ENCODE peak calls at places on chromosomes 3 and 15, in five cellular contexts. M is mesendoderm, Z is body of pancreas, P is HL-60, I is cardiac fibroblast. U is an unnamed sample.

GRCh38 chr3:58022490-58022889 is 14.3 kb downstream of the FLNB start:
- DNase-seq in M (no peak), Z (no peak), P (no peak), I (no peak), U (no peak)

GRCh38 chr15:99998661-99999101 is 265.4 kb upstream of the LYSMD4 start:
- DNase-seq in M (peak), Z (no peak), P (no peak), I (no peak), U (no peak)

GRCh38 chr3:60079076-60079475 is 1029.3 kb upstream of the CFAP20DC start:
- DNase-seq in M (peak), Z (no peak), P (no peak), I (no peak), U (no peak)

GRCh38 chr3:139433089-139433488 is 43.2 kb downstream of the RBP2 start:
- DNase-seq in M (no peak), Z (no peak), P (no peak), I (no peak), U (no peak)

GRCh38 chr15:73296621-73297353 is 72.0 kb downstream of the HCN4 start:
- DNase-seq in M (peak), Z (no peak), P (no peak), I (no peak), U (no peak)

GRCh38 chr3:190718691-190719090 is 143.8 kb downstream of the GMNC start:
- DNase-seq in M (no peak), Z (no peak), P (no peak), I (peak), U (peak)

GRCh38 chr3:65751123-65751700 is 287.5 kb downstream of the MAGI1 start:
- DNase-seq in M (peak), Z (peak), P (peak), I (peak), U (peak)

GRCh38 chr3:195558602-195559001 is 15.5 kb upstream of the PPP1R2 start:
- DNase-seq in M (peak), Z (peak), P (peak), I (peak), U (peak)

GRCh38 chr3:6418492-6418891 is 442.4 kb upstream of the GRM7 start:
- DNase-seq in M (no peak), Z (no peak), P (no peak), I (no peak), U (no peak)

GRCh38 chr3:15557511-15557946 is 36.0 kb upstream of the COLQ start:
- DNase-seq in M (peak), Z (peak), P (peak), I (peak), U (peak)

GRCh38 chr15:58981808-58982475 is 5.5 kb upstream of the RNF111 start:
- DNase-seq in M (no peak), Z (no peak), P (no peak), I (no peak), U (no peak)

GRCh38 chr3:152076148-152076547 is 192.6 kb upstream of the MBNL1 start:
- DNase-seq in M (no peak), Z (no peak), P (no peak), I (peak), U (peak)

GRCh38 chr3:22506871-22507270 is 696.3 kb upstream of the UBE2E2 start:
- DNase-seq in M (no peak), Z (no peak), P (no peak), I (no peak), U (no peak)

GRCh38 chr3:40763812-40764211 is 239.1 kb downstream of the ZNF621 start:
- DNase-seq in M (no peak), Z (no peak), P (no peak), I (no peak), U (no peak)

GRCh38 chr3:30282052-30282708 is 324.2 kb upstream of the TGFBR2 start:
- DNase-seq in M (peak), Z (no peak), P (no peak), I (peak), U (peak)

GRCh38 chr3:43411429-43411828 is 125.1 kb downstream of the SNRK start:
- DNase-seq in M (no peak), Z (no peak), P (no peak), I (no peak), U (no peak)

GRCh38 chr15:63191895-63192603 is 2.6 kb downstream of the RAB8B start:
- DNase-seq in M (no peak), Z (no peak), P (peak), I (no peak), U (no peak)

GRCh38 chr3:129398803-129399144 is 29.7 kb downstream of the EFCAB12 start:
- DNase-seq in M (peak), Z (peak), P (peak), I (peak), U (no peak)

GRCh38 chr15:88393719-88394519 is 73.3 kb downstream of the MRPL46 start:
- DNase-seq in M (no peak), Z (no peak), P (no peak), I (no peak), U (no peak)

GRCh38 chr15:99454941-99455795 is 110.6 kb upstream of the MEF2A start:
- DNase-seq in M (peak), Z (peak), P (no peak), I (peak), U (peak)

GRCh38 chr15:41417418-41417811 is 520 bp downstream of the RTF1 start:
- DNase-seq in M (peak), Z (no peak), P (peak), I (peak), U (peak)

GRCh38 chr3:73350988-73351387 is 273.8 kb downstream of the PDZRN3 start:
- DNase-seq in M (no peak), Z (no peak), P (no peak), I (no peak), U (no peak)
- H3K4me3 ChIP-seq in M (no peak), Z (no peak), P (no peak), I (no peak), U (no peak)

GRCh38 chr15:37105795-37106333 is 5.5 kb upstream of the MEIS2 start:
- DNase-seq in M (no peak), Z (no peak), P (no peak), I (no peak), U (no peak)

GRCh38 chr15:37104413-37105392 is 4.4 kb upstream of the MEIS2 start:
- DNase-seq in M (no peak), Z (no peak), P (no peak), I (no peak), U (no peak)

GRCh38 chr15:37101634-37102314 is 1.4 kb upstream of the MEIS2 start:
- DNase-seq in M (peak), Z (peak), P (peak), I (peak), U (peak)

GRCh38 chr15:37102315-37103021 is 2.1 kb upstream of the MEIS2 start:
- DNase-seq in M (peak), Z (no peak), P (no peak), I (peak), U (no peak)

GRCh38 chr15:37103475-37104071 is 3.2 kb upstream of the MEIS2 start:
- DNase-seq in M (no peak), Z (no peak), P (no peak), I (no peak), U (no peak)
- H3K4me3 ChIP-seq in M (no peak), Z (no peak), P (no peak), I (peak), U (peak)

GRCh38 chr3:19264424-19264823 is 116.1 kb downstream of the KCNH8 start:
- DNase-seq in M (no peak), Z (no peak), P (no peak), I (no peak), U (no peak)
- H3K4me3 ChIP-seq in M (no peak), Z (no peak), P (no peak), I (no peak), U (no peak)

GRCh38 chr15:65512807-65513416 is 4.6 kb downstream of the DPP8 start:
- DNase-seq in M (no peak), Z (peak), P (no peak), I (peak), U (peak)
- H3K4me3 ChIP-seq in M (no peak), Z (no peak), P (no peak), I (no peak), U (peak)